ENCODE peak calls at places on chromosomes 7 and 10, in eight cellular contexts. One of them, this sample, is unnamed.
A peak's percentile ranks its signal among the peaks of the same experiment; 100 is the strongest.

GRCh38 chr10:75740541-75740940 is 309.1 kb downstream of the LRMDA start:
- DNase-seq in T-cell: no peak
- DNase-seq in AG04450: no peak
- DNase-seq in KG1: no peak
- DNase-seq in T-helper 2 cell: no peak
- DNase-seq in stimulated activated CD4-positive, alpha-beta T cell treated with anti-CD3 and anti-CD28 coated beads, Interleukin-2, amount 100 ng/mL, for 48 hours: no peak
- DNase-seq in NCI-H345: no peak
- DNase-seq in GM13976: no peak
- DNase-seq in this sample: no peak

GRCh38 chr10:34392641-34393170 is 422.4 kb downstream of the PARD3 start:
- DNase-seq in T-cell: no peak
- DNase-seq in AG04450: no peak
- DNase-seq in KG1: no peak
- DNase-seq in T-helper 2 cell: no peak
- DNase-seq in stimulated activated CD4-positive, alpha-beta T cell treated with anti-CD3 and anti-CD28 coated beads, Interleukin-2, amount 100 ng/mL, for 48 hours: no peak
- DNase-seq in NCI-H345: no peak
- DNase-seq in GM13976: no peak
- DNase-seq in this sample: no peak

GRCh38 chr10:77575271-77576006 is 62.2 kb downstream of the KCNMA1 start:
- DNase-seq in T-cell: no peak
- DNase-seq in AG04450: no peak
- DNase-seq in KG1: no peak
- DNase-seq in T-helper 2 cell: no peak
- DNase-seq in stimulated activated CD4-positive, alpha-beta T cell treated with anti-CD3 and anti-CD28 coated beads, Interleukin-2, amount 100 ng/mL, for 48 hours: no peak
- DNase-seq in NCI-H345: peak; percentile 86
- DNase-seq in GM13976: no peak
- DNase-seq in this sample: no peak

GRCh38 chr7:26013551-26014083 is 138.4 kb upstream of the NFE2L3 start:
- DNase-seq in T-cell: no peak
- DNase-seq in AG04450: no peak
- DNase-seq in KG1: no peak
- DNase-seq in T-helper 2 cell: no peak
- DNase-seq in stimulated activated CD4-positive, alpha-beta T cell treated with anti-CD3 and anti-CD28 coated beads, Interleukin-2, amount 100 ng/mL, for 48 hours: no peak
- DNase-seq in NCI-H345: peak; percentile 33
- DNase-seq in GM13976: no peak
- DNase-seq in this sample: no peak

GRCh38 chr7:64887756-64888508 is 15.1 kb upstream of the ZNF273 start:
- DNase-seq in T-cell: peak; percentile 25
- DNase-seq in AG04450: no peak
- DNase-seq in KG1: peak; percentile 76
- DNase-seq in T-helper 2 cell: peak; percentile 36
- DNase-seq in stimulated activated CD4-positive, alpha-beta T cell treated with anti-CD3 and anti-CD28 coated beads, Interleukin-2, amount 100 ng/mL, for 48 hours: peak; percentile 23
- DNase-seq in NCI-H345: no peak
- DNase-seq in GM13976: peak; percentile 59
- DNase-seq in this sample: no peak

GRCh38 chr10:49269523-49269922 is 29.4 kb upstream of the C10orf71 start:
- DNase-seq in T-cell: no peak
- DNase-seq in AG04450: no peak
- DNase-seq in KG1: no peak
- DNase-seq in T-helper 2 cell: no peak
- DNase-seq in stimulated activated CD4-positive, alpha-beta T cell treated with anti-CD3 and anti-CD28 coated beads, Interleukin-2, amount 100 ng/mL, for 48 hours: no peak
- DNase-seq in NCI-H345: no peak
- DNase-seq in GM13976: no peak
- DNase-seq in this sample: no peak

GRCh38 chr7:750111-750905 is 23.2 kb upstream of the PRKAR1B start:
- DNase-seq in T-cell: no peak
- DNase-seq in AG04450: no peak
- DNase-seq in KG1: no peak
- DNase-seq in T-helper 2 cell: no peak
- DNase-seq in stimulated activated CD4-positive, alpha-beta T cell treated with anti-CD3 and anti-CD28 coated beads, Interleukin-2, amount 100 ng/mL, for 48 hours: no peak
- DNase-seq in NCI-H345: no peak
- DNase-seq in GM13976: no peak
- DNase-seq in this sample: no peak

GRCh38 chr7:36079446-36080025 is 73.5 kb upstream of the EEPD1 start:
- DNase-seq in T-cell: no peak
- DNase-seq in AG04450: no peak
- DNase-seq in KG1: no peak
- DNase-seq in T-helper 2 cell: no peak
- DNase-seq in stimulated activated CD4-positive, alpha-beta T cell treated with anti-CD3 and anti-CD28 coated beads, Interleukin-2, amount 100 ng/mL, for 48 hours: no peak
- DNase-seq in NCI-H345: no peak
- DNase-seq in GM13976: no peak
- DNase-seq in this sample: no peak

GRCh38 chr10:31620236-31621151 is 301.5 kb downstream of the ZEB1 start:
- DNase-seq in T-cell: no peak
- DNase-seq in AG04450: no peak
- DNase-seq in KG1: no peak
- DNase-seq in T-helper 2 cell: no peak
- DNase-seq in stimulated activated CD4-positive, alpha-beta T cell treated with anti-CD3 and anti-CD28 coated beads, Interleukin-2, amount 100 ng/mL, for 48 hours: no peak
- DNase-seq in NCI-H345: no peak
- DNase-seq in GM13976: no peak
- DNase-seq in this sample: peak; percentile 17